ENCODE peak calls at places on chromosome 1, in ten cellular contexts. G is amniotic stem cell; M is endothelial cell; R is activated T-helper 9 cell treated with anti-CD3 and anti-CD28 coated beads, Interleukin-2, amount 50 U/mL, for 16 hours; C is activated T-helper 1 cell treated with anti-CD3 and anti-CD28 coated beads, Interleukin-2, amount 50 U/mL, for 16 hours; T is progenitor cell of endocrine pancreas; N is lower leg skin; V is head of caudate nucleus; K is stimulated activated CD8-positive, alpha-beta memory T cell treated with anti-CD3 and anti-CD28 coated beads, Interleukin-4, amount 100 ng/mL, for 24 hours; E is DMS79. H is an unnamed sample.

GRCh38 chr1:6234502-6235295 is 1.1 kb downstream of the ICMT start:
- DNase-seq in G (no peak), M (no peak), R (no peak), C (no peak), T (no peak), N (no peak), V (peak), K (no peak), E (no peak), H (no peak)

GRCh38 chr1:25550683-25551310 is 7.4 kb downstream of the LDLRAP1 start:
- DNase-seq in G (no peak), M (no peak), R (no peak), C (no peak), T (no peak), N (no peak), V (no peak), K (no peak), E (no peak), H (no peak)

GRCh38 chr1:173823776-173824314 is 628 bp upstream of the DARS2 start:
- DNase-seq in G (peak), M (no peak), R (no peak), C (no peak), T (no peak), N (no peak), V (no peak), K (no peak), E (peak), H (no peak)

GRCh38 chr1:38223391-38223790 is 176.8 kb upstream of the POU3F1 start:
- DNase-seq in G (no peak), M (no peak), R (no peak), C (no peak), T (no peak), N (no peak), V (no peak), K (no peak), E (no peak), H (no peak)

GRCh38 chr1:90133133-90133532 is 138.2 kb downstream of the ZNF326 start:
- DNase-seq in G (no peak), M (peak), R (no peak), C (no peak), T (peak), N (no peak), V (no peak), K (no peak), E (no peak), H (no peak)

GRCh38 chr1:34013958-34014737 is 150.3 kb downstream of the HMGB4 start:
- DNase-seq in G (no peak), M (peak), R (no peak), C (no peak), T (peak), N (no peak), V (no peak), K (no peak), E (no peak), H (no peak)

GRCh38 chr1:3011631-3012510 is 9.4 kb upstream of the ACTRT2 start:
- DNase-seq in G (no peak), M (no peak), R (no peak), C (no peak), T (no peak), N (peak), V (peak), K (no peak), E (no peak), H (no peak)

GRCh38 chr1:245837741-245838140 is 669.3 kb downstream of the SMYD3 start:
- DNase-seq in G (no peak), M (no peak), R (no peak), C (no peak), T (no peak), N (no peak), V (no peak), K (no peak), E (no peak), H (no peak)

GRCh38 chr1:58885998-58886397 is 102.2 kb upstream of the JUN start:
- DNase-seq in G (no peak), M (no peak), R (no peak), C (no peak), T (no peak), N (no peak), V (peak), K (no peak), E (no peak), H (no peak)

GRCh38 chr1:45876000-45876399 is 72.6 kb downstream of the MAST2 start:
- DNase-seq in G (no peak), M (no peak), R (no peak), C (no peak), T (no peak), N (no peak), V (no peak), K (no peak), E (peak), H (no peak)

GRCh38 chr1:26156285-26157038 is 2.4 kb upstream of the FAM110D start:
- DNase-seq in G (no peak), M (peak), R (no peak), C (no peak), T (no peak), N (peak), V (no peak), K (no peak), E (no peak), H (no peak)

GRCh38 chr1:43789604-43790288 is 82.4 kb downstream of the ST3GAL3 start:
- DNase-seq in G (no peak), M (no peak), R (no peak), C (no peak), T (no peak), N (no peak), V (no peak), K (no peak), E (no peak), H (no peak)

GRCh38 chr1:233843523-233844204 is 60.8 kb upstream of the SLC35F3 start:
- DNase-seq in G (no peak), M (no peak), R (no peak), C (no peak), T (no peak), N (no peak), V (no peak), K (no peak), E (no peak), H (no peak)

GRCh38 chr1:211939876-211940468 is 95.4 kb downstream of the INTS7 start:
- DNase-seq in G (no peak), M (no peak), R (peak), C (no peak), T (no peak), N (no peak), V (no peak), K (peak), E (peak), H (no peak)

GRCh38 chr1:21237386-21238088 is 52.7 kb downstream of the ECE1 start:
- DNase-seq in G (no peak), M (no peak), R (no peak), C (no peak), T (no peak), N (no peak), V (no peak), K (no peak), E (no peak), H (no peak)

GRCh38 chr1:198168180-198168579 is 11.4 kb downstream of the NEK7 start:
- DNase-seq in G (no peak), M (no peak), R (no peak), C (no peak), T (no peak), N (no peak), V (no peak), K (no peak), E (no peak), H (no peak)

GRCh38 chr1:174194451-174194850 is 35.1 kb downstream of the RABGAP1L start:
- DNase-seq in G (no peak), M (no peak), R (no peak), C (no peak), T (no peak), N (no peak), V (no peak), K (no peak), E (no peak), H (no peak)

GRCh38 chr1:26848499-26848898 is 14.4 kb upstream of the SFN start:
- DNase-seq in G (no peak), M (no peak), R (no peak), C (no peak), T (no peak), N (no peak), V (no peak), K (no peak), E (no peak), H (no peak)

GRCh38 chr1:110554871-110555801 is 36.2 kb upstream of the KCNA10 start:
- DNase-seq in G (no peak), M (peak), R (peak), C (peak), T (peak), N (peak), V (peak), K (peak), E (peak), H (no peak)

GRCh38 chr1:95126846-95127245 is 9.7 kb downstream of the TLCD4 start:
- DNase-seq in G (no peak), M (no peak), R (no peak), C (no peak), T (no peak), N (no peak), V (no peak), K (no peak), E (peak), H (no peak)

GRCh38 chr1:27348861-27349783 is 7.3 kb downstream of the SYTL1 start:
- DNase-seq in G (no peak), M (peak), R (no peak), C (no peak), T (no peak), N (no peak), V (no peak), K (no peak), E (peak), H (no peak)

GRCh38 chr1:147762233-147763024 is 2.0 kb upstream of the GJA5 start:
- DNase-seq in G (no peak), M (no peak), R (no peak), C (no peak), T (no peak), N (peak), V (no peak), K (no peak), E (no peak), H (no peak)

GRCh38 chr1:180842890-180843289 is 69.8 kb upstream of the KIAA1614 start:
- DNase-seq in G (no peak), M (no peak), R (no peak), C (no peak), T (no peak), N (no peak), V (no peak), K (no peak), E (peak), H (no peak)

GRCh38 chr1:48676822-48677221 is 99.9 kb downstream of the BEND5 start:
- DNase-seq in G (no peak), M (no peak), R (no peak), C (no peak), T (no peak), N (no peak), V (no peak), K (no peak), E (peak), H (no peak)

GRCh38 chr1:215166886-215167285 is 84.3 kb downstream of the KCNK2 start:
- DNase-seq in G (no peak), M (no peak), R (no peak), C (no peak), T (no peak), N (no peak), V (no peak), K (no peak), E (no peak), H (no peak)

GRCh38 chr1:184297244-184297750 is 89.5 kb upstream of the C1orf21 start:
- DNase-seq in G (no peak), M (no peak), R (no peak), C (no peak), T (no peak), N (no peak), V (no peak), K (no peak), E (no peak), H (no peak)

GRCh38 chr1:246782120-246782900 is 58.1 kb downstream of the SCCPDH start:
- DNase-seq in G (peak), M (no peak), R (no peak), C (no peak), T (no peak), N (peak), V (no peak), K (no peak), E (peak), H (no peak)

H was measured in AG04449.